ENCODE peak calls at places on chromosomes 2 and 18, in five cellular contexts. U is kidney, B is A549, D is heart right ventricle, P is upper lobe of right lung. Y is an unnamed sample.

GRCh38 chr2:127516031-127516430 is 10.3 kb downstream of the IWS1 start:
- DNase-seq in U (no peak), B (no peak), D (peak), P (peak), Y (peak)

GRCh38 chr18:79914614-79915160 is 36.8 kb downstream of the SLC66A2 start:
- DNase-seq in U (peak), B (no peak), D (no peak), P (no peak), Y (no peak)

GRCh38 chr2:217069263-217070042 is 209.6 kb upstream of the TNP1 start:
- DNase-seq in U (no peak), B (no peak), D (no peak), P (no peak), Y (no peak)

GRCh38 chr18:3903341-3903740 is 453.4 kb downstream of the TGIF1 start:
- DNase-seq in U (no peak), B (no peak), D (no peak), P (no peak), Y (no peak)

GRCh38 chr2:42147641-42148274 is 21.4 kb upstream of the EML4 start:
- DNase-seq in U (no peak), B (no peak), D (no peak), P (no peak), Y (no peak)

GRCh38 chr2:140359056-140359771 is 1579.0 kb upstream of the NXPH2 start:
- DNase-seq in U (no peak), B (no peak), D (no peak), P (no peak), Y (no peak)

GRCh38 chr2:130251520-130251864 is 53.3 kb upstream of the TUBA3E start:
- DNase-seq in U (no peak), B (no peak), D (no peak), P (no peak), Y (no peak)

GRCh38 chr18:5584751-5585417 is 41.1 kb upstream of the EPB41L3 start:
- DNase-seq in U (no peak), B (no peak), D (no peak), P (no peak), Y (no peak)

GRCh38 chr2:148545387-148546256 is 98.9 kb upstream of the EPC2 start:
- DNase-seq in U (no peak), B (no peak), D (no peak), P (no peak), Y (no peak)

GRCh38 chr18:79986726-79987125 is 1.6 kb downstream of the TXNL4A start:
- DNase-seq in U (no peak), B (no peak), D (no peak), P (no peak), Y (no peak)

GRCh38 chr18:32549248-32549842 is 78.7 kb upstream of the GAREM1 start:
- DNase-seq in U (no peak), B (peak), D (peak), P (no peak), Y (no peak)

GRCh38 chr2:45469314-45470099 is 141.6 kb downstream of the SRBD1 start:
- DNase-seq in U (no peak), B (no peak), D (no peak), P (no peak), Y (no peak)

GRCh38 chr2:98656800-98657199 is 48.4 kb downstream of the UNC50 start:
- DNase-seq in U (no peak), B (no peak), D (no peak), P (no peak), Y (no peak)

GRCh38 chr2:196046123-196046917 is 22.3 kb downstream of the DNAH7 start:
- DNase-seq in U (no peak), B (no peak), D (no peak), P (no peak), Y (no peak)

GRCh38 chr2:189515264-189515663 is 65.3 kb downstream of the SLC40A1 start:
- DNase-seq in U (no peak), B (no peak), D (no peak), P (no peak), Y (no peak)

GRCh38 chr2:121735520-121736074 is 1.1 kb downstream of the NIFK start:
- DNase-seq in U (no peak), B (peak), D (no peak), P (no peak), Y (no peak)

GRCh38 chr2:10554961-10555809 is 107.1 kb upstream of the ODC1 start:
- DNase-seq in U (peak), B (no peak), D (peak), P (no peak), Y (no peak)

GRCh38 chr2:225400060-225400511 is 576 bp downstream of the NYAP2 start:
- DNase-seq in U (no peak), B (peak), D (peak), P (no peak), Y (peak)

GRCh38 chr2:134866498-134867099 is 28.2 kb downstream of the ACMSD start:
- DNase-seq in U (no peak), B (no peak), D (no peak), P (no peak), Y (no peak)

GRCh38 chr2:187581125-187581896 is 27.1 kb upstream of the TFPI start:
- DNase-seq in U (no peak), B (peak), D (peak), P (no peak), Y (no peak)

GRCh38 chr2:207296265-207296948 is 130.7 kb upstream of the KLF7 start:
- DNase-seq in U (no peak), B (no peak), D (peak), P (no peak), Y (no peak)

GRCh38 chr2:106572541-106573148 is 85.5 kb downstream of the CD8B2 start:
- DNase-seq in U (no peak), B (peak), D (no peak), P (no peak), Y (no peak)

GRCh38 chr18:80247403-80247916 is at the start of gene PARD6G:
- DNase-seq in U (peak), B (peak), D (peak), P (peak), Y (peak)

GRCh38 chr2:202337133-202337532 is 39.0 kb upstream of the BMPR2 start:
- DNase-seq in U (no peak), B (no peak), D (no peak), P (no peak), Y (no peak)

GRCh38 chr2:166661824-166662223 is 167.8 kb upstream of the SCN7A start:
- DNase-seq in U (no peak), B (no peak), D (no peak), P (no peak), Y (no peak)
- H3K4me3 ChIP-seq in U (no peak), B (no peak), D (no peak), P (no peak), Y (no peak)

GRCh38 chr2:88860421-88861075 is 169.1 kb downstream of the RPIA start:
- DNase-seq in U (no peak), B (no peak), D (no peak), P (no peak), Y (no peak)
- H3K4me3 ChIP-seq in U (no peak), B (no peak), D (no peak), P (no peak), Y (peak)

GRCh38 chr2:65357095-65357958 is 75.1 kb downstream of the SPRED2 start:
- DNase-seq in U (no peak), B (no peak), D (no peak), P (no peak), Y (no peak)
- H3K4me3 ChIP-seq in U (no peak), B (no peak), D (no peak), P (no peak), Y (no peak)

GRCh38 chr2:226426292-226426736 is 373.3 kb downstream of the IRS1 start:
- DNase-seq in U (no peak), B (no peak), D (no peak), P (no peak), Y (no peak)

GRCh38 chr2:226420646-226421045 is 379.0 kb downstream of the IRS1 start:
- DNase-seq in U (no peak), B (no peak), D (no peak), P (no peak), Y (no peak)

GRCh38 chr2:226427538-226428307 is 371.9 kb downstream of the IRS1 start:
- DNase-seq in U (no peak), B (peak), D (no peak), P (no peak), Y (peak)

GRCh38 chr2:226424971-226425370 is 374.6 kb downstream of the IRS1 start:
- DNase-seq in U (no peak), B (no peak), D (no peak), P (no peak), Y (no peak)

GRCh38 chr2:226423498-226423960 is 376.1 kb downstream of the IRS1 start:
- DNase-seq in U (no peak), B (no peak), D (no peak), P (no peak), Y (no peak)
- H3K4me3 ChIP-seq in U (no peak), B (no peak), D (no peak), P (no peak), Y (no peak)

GRCh38 chr2:6864251-6864758 is 1.4 kb downstream of the CMPK2 start:
- DNase-seq in U (no peak), B (no peak), D (no peak), P (no peak), Y (no peak)
- H3K4me3 ChIP-seq in U (no peak), B (no peak), D (peak), P (peak), Y (peak)

GRCh38 chr18:63316612-63317555 is 2.7 kb downstream of the BCL2 start:
- DNase-seq in U (no peak), B (no peak), D (no peak), P (no peak), Y (no peak)

GRCh38 chr18:63318882-63319382 is 637 bp downstream of the BCL2 start:
- DNase-seq in U (no peak), B (no peak), D (no peak), P (no peak), Y (no peak)

GRCh38 chr18:63317556-63317946 is 2.0 kb downstream of the BCL2 start:
- DNase-seq in U (no peak), B (no peak), D (no peak), P (no peak), Y (no peak)

GRCh38 chr18:63319383-63320040 is at the start of gene BCL2:
- DNase-seq in U (peak), B (peak), D (peak), P (no peak), Y (no peak)

DNA sequence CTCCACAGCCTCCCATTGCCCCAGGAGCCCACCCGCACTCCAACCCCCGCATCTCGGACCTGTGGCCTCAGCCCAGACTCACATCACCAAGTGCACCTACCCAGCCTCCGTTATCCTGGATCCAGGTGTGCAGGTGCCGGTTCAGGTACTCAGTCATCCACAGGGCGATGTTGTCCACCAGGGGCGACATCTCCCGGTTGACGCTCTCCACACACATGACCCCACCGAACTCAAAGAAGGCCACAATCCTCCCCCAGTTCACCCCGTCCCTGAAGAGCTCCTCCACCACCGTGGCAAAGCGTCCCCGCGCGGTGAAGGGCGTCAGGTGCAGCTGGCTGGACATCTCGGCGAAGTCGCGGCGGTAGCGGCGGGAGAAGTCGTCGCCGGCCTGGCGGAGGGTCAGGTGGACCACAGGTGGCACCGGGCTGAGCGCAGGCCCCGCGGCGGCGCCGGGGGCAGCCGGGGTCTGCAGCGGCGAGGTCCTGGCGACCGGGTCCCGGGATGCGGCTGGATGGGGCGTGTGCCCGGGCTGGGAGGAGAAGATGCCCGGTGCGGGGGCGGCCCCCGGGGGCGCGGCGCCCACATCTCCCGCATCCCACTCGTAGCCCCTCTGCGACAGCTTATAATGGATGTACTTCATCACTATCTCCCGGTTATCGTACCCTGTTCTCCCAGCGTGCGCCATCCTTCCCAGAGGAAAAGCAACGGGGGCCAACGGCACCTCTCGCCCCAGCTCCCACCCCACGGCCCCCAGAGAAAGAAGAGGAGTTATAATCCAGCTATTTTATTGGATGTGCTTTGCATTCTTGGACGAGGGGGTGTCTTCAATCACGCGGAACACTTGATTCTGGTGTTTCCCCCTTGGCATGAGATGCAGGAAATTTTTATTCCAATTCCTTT is 1.3 kb downstream of the BCL2 start:
- DNase-seq in U (peak), B (no peak), D (peak), P (peak), Y (peak)
- H3K4me3 ChIP-seq in U (peak), B (peak), D (peak), P (peak), Y (peak)

DNA sequence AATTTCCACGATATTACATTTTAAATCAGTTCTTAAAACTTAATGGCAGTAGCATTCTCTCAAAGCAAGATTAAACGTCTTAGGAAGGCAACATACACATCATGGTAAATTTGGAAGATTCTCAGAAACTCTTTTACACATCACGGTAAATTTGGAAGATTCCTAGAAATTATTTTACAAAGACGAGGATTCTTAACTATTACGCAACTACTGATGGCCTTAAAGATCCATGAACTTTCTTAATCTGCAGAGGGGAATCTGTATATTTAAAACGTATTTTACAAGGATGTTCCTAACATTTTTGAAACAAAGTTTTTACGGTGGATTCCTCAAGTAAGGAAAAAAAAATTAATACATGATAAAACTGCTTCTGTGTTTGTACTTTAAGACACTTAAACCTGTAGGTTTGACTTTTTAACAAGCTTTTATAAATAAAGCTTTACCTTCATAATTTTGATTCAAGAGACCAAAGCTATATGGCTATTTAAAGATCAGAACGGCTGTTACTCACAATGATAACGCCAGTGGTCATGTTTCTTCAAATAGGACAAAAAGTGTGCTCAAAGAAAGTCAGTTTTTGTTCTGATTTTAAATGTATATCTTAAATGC is 1.7 kb downstream of the ATF2 start:
- DNase-seq in U (no peak), B (no peak), D (no peak), P (no peak), Y (no peak)
- H3K4me3 ChIP-seq in U (peak), B (peak), D (peak), P (peak), Y (peak)

Y was measured in psoas muscle.